ENCODE peak calls at places on chromosome 14, in six cellular contexts. K, R, A, N, U and W are unnamed samples.

GRCh38 chr14:90179809-90180779 is 76.3 kb upstream of the PSMC1 start:
- DNase-seq in K (no peak), R (no peak), A (no peak), N (no peak), U (no peak), W (no peak)

GRCh38 chr14:89061696-89062095 is 237.2 kb downstream of the TTC8 start:
- DNase-seq in K (no peak), R (no peak), A (no peak), N (no peak), U (no peak), W (no peak)

GRCh38 chr14:31170411-31170810 is 37.2 kb downstream of the HECTD1 start:
- DNase-seq in K (no peak), R (no peak), A (no peak), N (no peak), U (no peak), W (no peak)

GRCh38 chr14:77278461-77279230 is 7.6 kb upstream of the NGB start:
- DNase-seq in K (no peak), R (peak), A (no peak), N (no peak), U (no peak), W (no peak)

GRCh38 chr14:53192023-53192422 is 38.9 kb upstream of the DDHD1 start:
- DNase-seq in K (no peak), R (no peak), A (no peak), N (no peak), U (no peak), W (no peak)

GRCh38 chr14:101028971-101029667 is 125.6 kb upstream of the RTL1 start:
- DNase-seq in K (no peak), R (no peak), A (no peak), N (no peak), U (no peak), W (no peak)

GRCh38 chr14:67704484-67705089 is 2.9 kb downstream of the RDH12 start:
- DNase-seq in K (no peak), R (no peak), A (no peak), N (no peak), U (peak), W (no peak)

GRCh38 chr14:27845902-27846301 is 920.7 kb upstream of the FOXG1 start:
- DNase-seq in K (no peak), R (no peak), A (no peak), N (no peak), U (no peak), W (no peak)

GRCh38 chr14:77654001-77654431 is 37.6 kb upstream of the SPTLC2 start:
- DNase-seq in K (no peak), R (no peak), A (no peak), N (no peak), U (no peak), W (no peak)

GRCh38 chr14:53152627-53152908 is 555 bp downstream of the DDHD1 start:
- DNase-seq in K (no peak), R (no peak), A (no peak), N (no peak), U (no peak), W (no peak)

GRCh38 chr14:74941676-74942097 is 13.7 kb downstream of the PGF start:
- DNase-seq in K (peak), R (no peak), A (no peak), N (peak), U (peak), W (no peak)

GRCh38 chr14:85974602-85975001 is 444.7 kb downstream of the FLRT2 start:
- DNase-seq in K (no peak), R (peak), A (no peak), N (no peak), U (no peak), W (no peak)

GRCh38 chr14:100015251-100015655 is 50.0 kb upstream of the EVL start:
- DNase-seq in K (no peak), R (no peak), A (no peak), N (no peak), U (no peak), W (no peak)

GRCh38 chr14:73491256-73491976 is 683 bp downstream of the RIOX1 start:
- DNase-seq in K (peak), R (peak), A (peak), N (peak), U (peak), W (no peak)

GRCh38 chr14:58919262-58919661 is 269.2 kb upstream of the DAAM1 start:
- DNase-seq in K (no peak), R (no peak), A (no peak), N (no peak), U (no peak), W (no peak)

GRCh38 chr14:43475762-43476161 is 1031.3 kb downstream of the FSCB start:
- DNase-seq in K (no peak), R (no peak), A (no peak), N (no peak), U (peak), W (no peak)

GRCh38 chr14:38502241-38502640 is 246.3 kb upstream of the CLEC14A start:
- DNase-seq in K (no peak), R (no peak), A (no peak), N (no peak), U (no peak), W (no peak)

GRCh38 chr14:102238766-102239165 is 66.2 kb downstream of the MOK start:
- DNase-seq in K (no peak), R (no peak), A (no peak), N (no peak), U (no peak), W (no peak)

GRCh38 chr14:72444701-72445100 is 449.2 kb downstream of the DPF3 start:
- DNase-seq in K (no peak), R (no peak), A (no peak), N (no peak), U (peak), W (no peak)

GRCh38 chr14:87566986-87567385 is 426.0 kb downstream of the GALC start:
- DNase-seq in K (no peak), R (no peak), A (no peak), N (no peak), U (no peak), W (no peak)

GRCh38 chr14:104680806-104681688 is 8.4 kb upstream of the INF2 start:
- DNase-seq in K (no peak), R (peak), A (no peak), N (peak), U (peak), W (no peak)

GRCh38 chr14:96893966-96894622 is 96.9 kb downstream of the VRK1 start:
- DNase-seq in K (no peak), R (no peak), A (no peak), N (no peak), U (no peak), W (no peak)

GRCh38 chr14:68466491-68466977 is 326.3 kb downstream of the ZFP36L1 start:
- DNase-seq in K (no peak), R (no peak), A (no peak), N (no peak), U (peak), W (peak)

GRCh38 chr14:60085085-60085484 is 6.6 kb upstream of the PCNX4 start:
- DNase-seq in K (no peak), R (no peak), A (no peak), N (no peak), U (peak), W (no peak)

GRCh38 chr14:68882235-68882634 is 89.4 kb upstream of the ZFP36L1 start:
- DNase-seq in K (no peak), R (no peak), A (no peak), N (no peak), U (no peak), W (no peak)

GRCh38 chr14:70823281-70823680 is 14.0 kb upstream of the MAP3K9 start:
- DNase-seq in K (no peak), R (no peak), A (no peak), N (no peak), U (no peak), W (no peak)
- H3K4me3 ChIP-seq in K (no peak), R (no peak), A (no peak), N (peak), U (peak), W (no peak)

GRCh38 chr14:65604946-65605345 is 192.4 kb downstream of the FUT8 start:
- DNase-seq in K (no peak), R (no peak), A (no peak), N (no peak), U (peak), W (no peak)
- TF ChIP-seq CTCF in K (no peak), R (no peak), A (no peak), N (peak), U (no peak), W (no peak)

GRCh38 chr14:24843999-24844398 is 205.9 kb downstream of the STXBP6 start:
- DNase-seq in K (no peak), R (no peak), A (no peak), N (no peak), U (no peak), W (no peak)
- H3K4me3 ChIP-seq in K (no peak), R (no peak), A (no peak), N (no peak), U (no peak), W (no peak)

GRCh38 chr14:32998433-32998832 is 59.8 kb downstream of the NPAS3 start:
- DNase-seq in K (no peak), R (no peak), A (no peak), N (no peak), U (peak), W (peak)
- TF ChIP-seq CTCF in K (no peak), R (peak), A (no peak), N (peak), U (peak), W (peak)

DNA sequence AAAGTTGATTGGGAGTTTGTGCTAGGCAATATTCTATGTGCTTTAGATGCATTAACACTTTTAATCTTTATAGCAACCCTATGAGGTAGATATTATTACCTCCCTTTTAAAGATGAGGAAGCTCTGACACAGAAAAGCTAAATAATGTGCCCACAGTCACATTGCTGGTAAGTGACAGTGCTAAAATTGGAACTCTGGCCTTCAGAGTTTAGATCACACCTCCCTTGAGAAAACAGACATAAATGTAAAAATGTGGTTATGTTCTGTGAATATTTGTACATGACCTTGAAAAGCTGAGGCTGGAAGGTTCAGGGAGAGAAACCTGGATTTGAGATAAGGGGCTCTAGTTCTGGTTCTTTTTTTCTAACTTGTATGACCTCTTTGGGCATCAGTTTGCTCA is 1.9 kb downstream of the ABHD4 start:
- DNase-seq in K (no peak), R (no peak), A (no peak), N (no peak), U (no peak), W (no peak)
- H3K4me3 ChIP-seq in K (no peak), R (no peak), A (no peak), N (no peak), U (no peak), W (no peak)

DNA sequence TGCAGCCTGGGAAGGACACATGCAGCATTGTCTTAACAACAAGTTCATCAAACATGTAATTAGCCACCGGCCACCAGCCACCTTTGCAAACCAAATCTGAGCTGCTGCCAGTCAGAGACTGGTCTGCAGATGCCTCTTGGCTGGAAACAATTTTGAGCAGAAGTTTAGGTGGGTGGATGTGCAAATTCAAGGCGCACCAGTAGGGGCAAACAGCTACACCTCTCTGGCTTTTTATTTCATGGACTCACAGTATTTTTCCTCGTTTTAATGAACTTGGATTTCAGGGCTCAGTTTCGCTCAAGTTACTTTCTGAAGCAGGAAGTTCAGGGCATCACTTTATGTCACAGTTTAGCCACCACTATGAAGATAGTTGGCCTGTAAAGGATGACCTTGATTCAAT is 94.3 kb downstream of the OTX2 start:
- DNase-seq in K (no peak), R (no peak), A (no peak), N (no peak), U (no peak), W (no peak)
- TF ChIP-seq CTCF in K (no peak), R (no peak), A (no peak), N (no peak), U (no peak), W (peak)

GRCh38 chr14:71408362-71409035 is 501.2 kb downstream of the PCNX1 start:
- DNase-seq in K (no peak), R (no peak), A (no peak), N (no peak), U (no peak), W (no peak)

GRCh38 chr14:71410578-71411279 is 503.5 kb downstream of the PCNX1 start:
- DNase-seq in K (no peak), R (no peak), A (no peak), N (no peak), U (no peak), W (no peak)

GRCh38 chr14:71414631-71415403 is 507.6 kb downstream of the PCNX1 start:
- DNase-seq in K (no peak), R (no peak), A (no peak), N (no peak), U (peak), W (no peak)

GRCh38 chr14:71411766-71412165 is 504.5 kb downstream of the PCNX1 start:
- DNase-seq in K (no peak), R (no peak), A (no peak), N (no peak), U (no peak), W (no peak)

GRCh38 chr14:71411280-71411595 is 504.0 kb downstream of the PCNX1 start:
- DNase-seq in K (no peak), R (no peak), A (no peak), N (no peak), U (no peak), W (no peak)
- H3K4me3 ChIP-seq in K (no peak), R (no peak), A (no peak), N (no peak), U (no peak), W (no peak)

DNA sequence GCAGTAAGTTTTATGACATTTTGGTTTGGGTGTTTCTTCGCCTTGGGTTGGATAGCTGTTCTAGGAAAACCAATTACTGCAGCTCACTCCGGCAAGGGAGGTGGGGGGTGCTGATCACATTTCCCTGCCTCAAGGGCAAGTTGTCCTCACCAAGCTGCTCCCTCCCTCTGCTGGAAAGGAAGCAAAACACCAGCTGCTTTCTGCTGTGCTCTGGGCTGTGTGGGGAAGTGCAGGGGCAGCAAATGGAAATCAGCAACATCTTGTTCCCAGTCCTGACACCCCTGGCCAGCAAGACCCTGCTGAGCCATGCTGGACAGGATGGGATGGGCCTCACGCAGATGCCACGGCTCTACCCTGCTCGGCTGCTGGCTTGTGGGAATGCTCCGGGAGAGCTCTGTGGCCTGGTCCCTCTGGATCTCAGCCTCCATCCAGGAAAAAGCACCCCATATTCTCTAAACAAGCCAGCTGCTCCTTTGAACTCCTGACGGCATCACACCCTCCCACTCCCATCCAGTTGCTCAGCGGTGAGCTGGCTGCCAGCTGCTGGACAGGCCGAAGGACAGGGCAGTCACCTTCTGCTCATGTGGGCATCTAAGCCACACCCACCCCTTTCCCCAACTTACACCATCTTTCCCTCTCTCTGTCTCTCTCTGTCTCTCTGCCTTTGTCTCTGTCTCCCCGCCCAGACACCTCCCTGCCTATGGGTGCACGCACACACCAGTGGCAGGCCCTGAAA is 52.4 kb upstream of the EIF5 start:
- DNase-seq in K (no peak), R (no peak), A (no peak), N (no peak), U (peak), W (no peak)
- TF ChIP-seq CTCF in K (no peak), R (no peak), A (no peak), N (peak), U (peak), W (peak)

DNA sequence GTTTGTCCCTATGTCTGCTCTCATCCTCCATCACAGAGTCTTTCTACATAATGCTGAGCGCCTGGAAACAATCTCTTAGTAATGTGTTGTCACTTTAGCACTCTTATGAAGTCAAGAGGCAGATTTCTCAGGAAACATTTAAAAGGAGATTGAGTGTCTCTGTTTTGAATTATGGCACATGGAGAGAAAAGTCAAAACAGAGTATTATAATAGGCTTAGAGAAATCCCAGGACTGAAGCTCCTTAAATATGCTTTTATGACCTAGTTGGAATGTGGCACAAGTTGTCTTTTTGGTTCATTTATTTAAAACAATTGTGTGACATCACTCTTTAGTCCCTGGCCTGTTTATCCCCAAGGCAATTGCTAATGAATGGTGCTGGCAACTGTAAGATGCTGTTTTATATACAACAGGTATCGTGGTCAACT is 117.8 kb upstream of the HIF1A start:
- DNase-seq in K (no peak), R (no peak), A (no peak), N (no peak), U (no peak), W (no peak)
- H3K4me3 ChIP-seq in K (no peak), R (no peak), A (no peak), N (no peak), U (no peak), W (no peak)